ENCODE peak calls at places on chromosome 16, in five cellular contexts. One of them, this sample, is unnamed.

GRCh38 chr16:34078697-34079096 is 619.3 kb downstream of the TP53TG3F start:
- DNase-seq in GM12878: no peak
- DNase-seq in BE2C: no peak
- DNase-seq in LNCaP clone FGC: peak
- DNase-seq in epithelial cell of proximal tubule: peak
- DNase-seq in this sample: peak

GRCh38 chr16:3625911-3626732 is 14.7 kb upstream of the SLX4 start:
- DNase-seq in LNCaP clone FGC: no peak
- DNase-seq in GM12878: no peak
- DNase-seq in BE2C: no peak
- DNase-seq in epithelial cell of proximal tubule: no peak
- DNase-seq in this sample: no peak

GRCh38 chr16:81831722-81832126 is 52.6 kb downstream of the PLCG2 start:
- DNase-seq in epithelial cell of proximal tubule: no peak
- DNase-seq in LNCaP clone FGC: no peak
- DNase-seq in BE2C: no peak
- DNase-seq in GM12878: peak
- DNase-seq in this sample: no peak

GRCh38 chr16:25063865-25064264 is 47.7 kb upstream of the LCMT1 start:
- DNase-seq in epithelial cell of proximal tubule: no peak
- DNase-seq in BE2C: no peak
- DNase-seq in LNCaP clone FGC: no peak
- DNase-seq in GM12878: no peak
- DNase-seq in this sample: no peak

GRCh38 chr16:59108374-59108773 is 374.3 kb upstream of the GOT2 start:
- DNase-seq in epithelial cell of proximal tubule: no peak
- DNase-seq in BE2C: no peak
- DNase-seq in LNCaP clone FGC: peak
- DNase-seq in GM12878: no peak
- DNase-seq in this sample: no peak

GRCh38 chr16:83995756-83996155 is 27.7 kb downstream of the NECAB2 start:
- DNase-seq in BE2C: no peak
- DNase-seq in LNCaP clone FGC: no peak
- DNase-seq in epithelial cell of proximal tubule: no peak
- DNase-seq in GM12878: no peak
- DNase-seq in this sample: no peak

GRCh38 chr16:23949630-23950290 is 114.0 kb downstream of the PRKCB start:
- DNase-seq in GM12878: peak
- DNase-seq in LNCaP clone FGC: no peak
- DNase-seq in epithelial cell of proximal tubule: no peak
- DNase-seq in BE2C: no peak
- DNase-seq in this sample: no peak

GRCh38 chr16:88850531-88851199 is 6.1 kb downstream of the GALNS start:
- DNase-seq in BE2C: no peak
- DNase-seq in GM12878: no peak
- DNase-seq in LNCaP clone FGC: no peak
- DNase-seq in epithelial cell of proximal tubule: no peak
- DNase-seq in this sample: no peak

GRCh38 chr16:87436225-87437172 is 44.4 kb downstream of the MAP1LC3B start:
- DNase-seq in GM12878: no peak
- DNase-seq in BE2C: no peak
- DNase-seq in LNCaP clone FGC: no peak
- DNase-seq in epithelial cell of proximal tubule: no peak
- DNase-seq in this sample: peak

GRCh38 chr16:88452485-88453216 is 429 bp upstream of the ZFPM1 start:
- DNase-seq in epithelial cell of proximal tubule: peak
- DNase-seq in BE2C: peak
- DNase-seq in GM12878: peak
- DNase-seq in LNCaP clone FGC: peak
- DNase-seq in this sample: peak

GRCh38 chr16:27199747-27200146 is 3.6 kb upstream of the KDM8 start:
- DNase-seq in BE2C: no peak
- DNase-seq in LNCaP clone FGC: no peak
- DNase-seq in epithelial cell of proximal tubule: no peak
- DNase-seq in GM12878: peak
- DNase-seq in this sample: no peak
- H3K4me3 ChIP-seq in BE2C: no peak
- H3K4me3 ChIP-seq in LNCaP clone FGC: no peak
- H3K4me3 ChIP-seq in epithelial cell of proximal tubule: no peak
- H3K4me3 ChIP-seq in GM12878: peak
- H3K4me3 ChIP-seq in this sample: no peak

DNA sequence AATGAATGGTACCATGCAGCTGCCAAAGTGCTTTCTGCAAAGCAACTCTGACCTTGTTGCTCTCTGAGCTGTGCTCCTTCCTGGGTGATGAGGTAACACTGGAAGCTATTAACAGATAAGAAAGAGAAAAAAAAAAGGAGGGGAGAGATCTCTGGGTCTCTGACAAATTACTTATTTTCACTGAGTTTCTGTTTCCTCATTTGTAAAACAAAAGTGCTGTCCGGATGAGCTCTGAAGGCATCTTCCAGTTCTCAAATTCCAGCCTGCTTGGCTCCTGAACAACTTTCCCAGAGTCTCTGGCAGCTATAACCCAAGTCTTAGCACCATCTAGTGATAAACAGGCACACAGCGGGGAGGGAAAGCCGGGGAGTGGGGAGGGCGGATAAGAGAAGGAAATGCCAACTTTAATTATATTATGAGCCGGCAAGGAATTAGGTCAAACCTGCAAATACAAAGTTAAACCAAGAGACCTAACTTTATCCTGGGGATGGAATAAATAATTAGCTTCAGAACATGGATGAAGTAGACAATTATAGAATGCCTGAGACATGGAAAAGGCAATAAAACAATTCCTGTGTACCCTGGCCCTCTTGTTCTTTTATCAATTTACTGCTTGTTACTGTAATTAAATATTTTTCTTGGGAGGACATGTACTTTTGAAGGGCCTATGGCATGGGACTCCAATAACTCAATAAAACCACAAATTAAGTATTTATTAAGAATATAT is 61.3 kb upstream of the KIFC3 start:
- DNase-seq in epithelial cell of proximal tubule: no peak
- DNase-seq in BE2C: peak
- DNase-seq in LNCaP clone FGC: peak
- DNase-seq in GM12878: no peak
- DNase-seq in this sample: peak
- TF ChIP-seq CTCF in epithelial cell of proximal tubule: peak
- TF ChIP-seq CTCF in BE2C: peak
- TF ChIP-seq CTCF in LNCaP clone FGC: peak
- TF ChIP-seq CTCF in GM12878: peak
- TF ChIP-seq CTCF in this sample: peak

GRCh38 chr16:68272501-68273209 is 8.3 kb downstream of the SLC7A6 start:
- DNase-seq in epithelial cell of proximal tubule: no peak
- DNase-seq in BE2C: no peak
- DNase-seq in LNCaP clone FGC: no peak
- DNase-seq in GM12878: no peak
- DNase-seq in this sample: no peak
- H3K4me3 ChIP-seq in epithelial cell of proximal tubule: no peak
- H3K4me3 ChIP-seq in BE2C: no peak
- H3K4me3 ChIP-seq in LNCaP clone FGC: no peak
- H3K4me3 ChIP-seq in GM12878: peak
- H3K4me3 ChIP-seq in this sample: no peak

DNA sequence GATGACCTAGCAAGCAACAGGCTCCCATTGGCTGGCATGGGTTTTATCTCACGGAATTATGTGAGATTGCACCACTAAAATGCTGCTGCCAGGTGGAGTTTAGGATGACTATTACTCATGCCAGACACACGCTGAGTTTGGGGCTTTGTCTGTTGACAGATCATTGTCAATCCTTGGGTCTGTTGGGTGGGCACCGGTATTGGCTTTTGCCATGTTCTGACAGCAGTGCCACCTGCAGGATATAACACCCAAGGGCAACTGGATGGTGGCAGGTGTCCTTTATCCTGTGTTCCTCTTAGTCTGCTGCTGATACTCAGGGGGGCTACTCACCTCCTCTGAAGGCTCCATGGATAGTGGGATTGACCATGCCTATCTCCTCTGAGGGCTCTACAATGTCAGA is 221.6 kb upstream of the DYNLRB2 start:
- DNase-seq in LNCaP clone FGC: no peak
- DNase-seq in BE2C: no peak
- DNase-seq in GM12878: no peak
- DNase-seq in epithelial cell of proximal tubule: no peak
- DNase-seq in this sample: no peak
- TF ChIP-seq CTCF in LNCaP clone FGC: peak
- TF ChIP-seq CTCF in BE2C: no peak
- TF ChIP-seq CTCF in GM12878: no peak
- TF ChIP-seq CTCF in epithelial cell of proximal tubule: peak
- TF ChIP-seq CTCF in this sample: no peak

GRCh38 chr16:78640886-78641285 is 541.4 kb downstream of the WWOX start:
- DNase-seq in LNCaP clone FGC: no peak
- DNase-seq in epithelial cell of proximal tubule: no peak
- DNase-seq in GM12878: no peak
- DNase-seq in BE2C: no peak
- DNase-seq in this sample: no peak
- H3K4me3 ChIP-seq in LNCaP clone FGC: no peak
- H3K4me3 ChIP-seq in epithelial cell of proximal tubule: no peak
- H3K4me3 ChIP-seq in GM12878: no peak
- H3K4me3 ChIP-seq in BE2C: no peak
- H3K4me3 ChIP-seq in this sample: no peak

This sample was measured in HFF-Myc.